ENCODE peak calls at places on chromosomes 2 and 18, in four cellular contexts. V, A, F and X are unnamed samples.

GRCh38 chr2:72131371-72131891 is 16.2 kb downstream of the CYP26B1 start:
- DNase-seq in V (no peak), A (no peak), F (no peak), X (peak)

GRCh38 chr18:50218432-50219197 is 23.7 kb upstream of the MYO5B start:
- DNase-seq in V (peak), A (no peak), F (peak), X (no peak)

GRCh38 chr18:3172081-3172480 is 47.7 kb downstream of the MYOM1 start:
- DNase-seq in V (no peak), A (no peak), F (no peak), X (no peak)

GRCh38 chr18:5468394-5468793 is 75.4 kb downstream of the EPB41L3 start:
- DNase-seq in V (no peak), A (no peak), F (no peak), X (no peak)

GRCh38 chr2:63432373-63432772 is 155.9 kb downstream of the WDPCP start:
- DNase-seq in V (no peak), A (no peak), F (peak), X (no peak)

GRCh38 chr2:182072861-182073260 is 87.2 kb downstream of the PPP1R1C start:
- DNase-seq in V (no peak), A (no peak), F (no peak), X (no peak)

GRCh38 chr18:76490701-76491171 is 4.3 kb downstream of the ZNF516 start:
- DNase-seq in V (peak), A (peak), F (peak), X (no peak)

GRCh38 chr18:13629841-13630747 is 96.3 kb downstream of the FAM210A start:
- DNase-seq in V (peak), A (no peak), F (peak), X (no peak)

GRCh38 chr2:82675186-82675585 is 1783.9 kb downstream of the SUCLG1 start:
- DNase-seq in V (no peak), A (no peak), F (no peak), X (no peak)

GRCh38 chr2:120546077-120546864 is 189.4 kb upstream of the GLI2 start:
- DNase-seq in V (peak), A (no peak), F (peak), X (no peak)

GRCh38 chr2:31987454-31987853 is 23.4 kb downstream of the MEMO1 start:
- DNase-seq in V (no peak), A (no peak), F (peak), X (no peak)

GRCh38 chr2:24720310-24720709 is 72.9 kb downstream of the PTRHD1 start:
- DNase-seq in V (no peak), A (no peak), F (no peak), X (no peak)

GRCh38 chr2:205267323-205267722 is 415.0 kb upstream of the NRP2 start:
- DNase-seq in V (no peak), A (no peak), F (no peak), X (no peak)

GRCh38 chr2:31896293-31896692 is 114.5 kb downstream of the MEMO1 start:
- DNase-seq in V (no peak), A (no peak), F (no peak), X (no peak)

GRCh38 chr2:143607446-143608110 is 478.4 kb downstream of the ARHGAP15 start:
- DNase-seq in V (no peak), A (no peak), F (peak), X (no peak)